ENCODE peak calls at places on chromosomes 1 and 21, in ten cellular contexts. U, G, N, H, K, Q, O, T, L and E are unnamed samples.

GRCh38 chr1:51679435-51679834 is 62.5 kb downstream of the OSBPL9 start:
- DNase-seq in U (no peak), G (no peak), N (no peak), H (no peak), K (peak), Q (peak), O (peak), T (no peak), L (no peak), E (no peak)

GRCh38 chr1:12251442-12251841 is 21.6 kb downstream of the VPS13D start:
- DNase-seq in U (peak), G (no peak), N (no peak), H (no peak), K (peak), Q (peak), O (peak), T (no peak), L (no peak), E (no peak)

GRCh38 chr1:61853545-61853944 is 111.3 kb downstream of the PATJ start:
- DNase-seq in U (peak), G (no peak), N (no peak), H (no peak), K (no peak), Q (peak), O (peak), T (no peak), L (no peak), E (peak)

GRCh38 chr1:85321237-85321964 is 45.0 kb upstream of the BCL10 start:
- DNase-seq in U (no peak), G (no peak), N (no peak), H (no peak), K (peak), Q (peak), O (peak), T (no peak), L (no peak), E (no peak)

GRCh38 chr1:100028765-100029164 is 59.0 kb downstream of the SLC35A3 start:
- DNase-seq in U (no peak), G (no peak), N (no peak), H (no peak), K (no peak), Q (no peak), O (no peak), T (no peak), L (no peak), E (no peak)

GRCh38 chr1:172650474-172651193 is 8.3 kb upstream of the FASLG start:
- DNase-seq in U (no peak), G (no peak), N (no peak), H (no peak), K (peak), Q (no peak), O (peak), T (no peak), L (no peak), E (no peak)

GRCh38 chr1:212302745-212303383 is 17.7 kb downstream of the PPP2R5A start:
- DNase-seq in U (no peak), G (no peak), N (no peak), H (no peak), K (peak), Q (peak), O (peak), T (no peak), L (no peak), E (no peak)

GRCh38 chr1:94634977-94635416 is 93.4 kb upstream of the F3 start:
- DNase-seq in U (no peak), G (no peak), N (no peak), H (no peak), K (no peak), Q (peak), O (no peak), T (no peak), L (no peak), E (no peak)

GRCh38 chr1:89855413-89856123 is 34.7 kb downstream of the LRRC8D start:
- DNase-seq in U (peak), G (no peak), N (no peak), H (no peak), K (no peak), Q (peak), O (peak), T (no peak), L (no peak), E (no peak)

GRCh38 chr1:185960377-185961151 is 226.4 kb downstream of the HMCN1 start:
- DNase-seq in U (peak), G (no peak), N (no peak), H (no peak), K (no peak), Q (peak), O (peak), T (no peak), L (no peak), E (no peak)

GRCh38 chr1:27872059-27872801 is at the start of gene THEMIS2:
- DNase-seq in U (peak), G (peak), N (peak), H (peak), K (peak), Q (peak), O (no peak), T (peak), L (peak), E (no peak)

GRCh38 chr1:244207042-244207934 is 156.2 kb downstream of the ZBTB18 start:
- DNase-seq in U (no peak), G (no peak), N (no peak), H (no peak), K (no peak), Q (peak), O (peak), T (no peak), L (no peak), E (no peak)

GRCh38 chr1:43577647-43578542 is 47.2 kb downstream of the PTPRF start:
- DNase-seq in U (no peak), G (no peak), N (no peak), H (no peak), K (no peak), Q (no peak), O (no peak), T (no peak), L (no peak), E (no peak)

GRCh38 chr1:58238846-58239245 is 307.7 kb downstream of the OMA1 start:
- DNase-seq in U (no peak), G (no peak), N (no peak), H (no peak), K (no peak), Q (no peak), O (no peak), T (no peak), L (no peak), E (no peak)

GRCh38 chr1:244962140-244962539 is 97.8 kb upstream of the HNRNPU start:
- DNase-seq in U (no peak), G (no peak), N (no peak), H (no peak), K (no peak), Q (peak), O (no peak), T (no peak), L (no peak), E (no peak)

GRCh38 chr1:242428403-242429190 is 95.9 kb downstream of the PLD5 start:
- DNase-seq in U (no peak), G (no peak), N (no peak), H (no peak), K (no peak), Q (no peak), O (no peak), T (no peak), L (no peak), E (no peak)

GRCh38 chr1:903721-904270 is 19.9 kb upstream of the SAMD11 start:
- DNase-seq in U (no peak), G (peak), N (peak), H (no peak), K (no peak), Q (no peak), O (no peak), T (no peak), L (no peak), E (no peak)

GRCh38 chr21:15332572-15332971 is 267.8 kb upstream of the NRIP1 start:
- DNase-seq in U (no peak), G (no peak), N (no peak), H (no peak), K (no peak), Q (peak), O (no peak), T (no peak), L (no peak), E (no peak)

GRCh38 chr1:5850503-5850902 is 141.7 kb downstream of the NPHP4 start:
- DNase-seq in U (no peak), G (no peak), N (no peak), H (no peak), K (peak), Q (peak), O (peak), T (no peak), L (no peak), E (no peak)

GRCh38 chr1:21524686-21525339 is 15.6 kb downstream of the ALPL start:
- DNase-seq in U (no peak), G (no peak), N (no peak), H (no peak), K (no peak), Q (no peak), O (no peak), T (no peak), L (no peak), E (no peak)

GRCh38 chr1:117860906-117861610 is 68.4 kb downstream of the GDAP2 start:
- DNase-seq in U (peak), G (no peak), N (no peak), H (no peak), K (no peak), Q (peak), O (peak), T (no peak), L (no peak), E (no peak)

GRCh38 chr1:154697710-154698109 is 89.7 kb upstream of the ADAR start:
- DNase-seq in U (no peak), G (no peak), N (no peak), H (no peak), K (no peak), Q (no peak), O (no peak), T (no peak), L (no peak), E (no peak)

GRCh38 chr1:94643776-94644175 is 102.2 kb upstream of the F3 start:
- DNase-seq in U (no peak), G (no peak), N (no peak), H (no peak), K (no peak), Q (no peak), O (no peak), T (no peak), L (no peak), E (no peak)